ENCODE peak calls at places on chromosomes 13 and 19, in four cellular contexts. One of them, this sample, is unnamed.

GRCh38 chr13:51267581-51267980 is 45.4 kb downstream of the FAM124A start:
- DNase-seq in SK-N-SH: no peak
- DNase-seq in OCI-M1: no peak
- DNase-seq in hepatic stellate cell: no peak
- DNase-seq in this sample: no peak

GRCh38 chr19:14413765-14414171 is 5.4 kb downstream of the DDX39A start:
- DNase-seq in hepatic stellate cell: peak; percentile 75
- DNase-seq in OCI-M1: no peak
- DNase-seq in SK-N-SH: peak; percentile 73
- DNase-seq in this sample: no peak

GRCh38 chr13:28641600-28641926 is 17.4 kb upstream of the POMP start:
- DNase-seq in hepatic stellate cell: no peak
- DNase-seq in SK-N-SH: no peak
- DNase-seq in OCI-M1: no peak
- DNase-seq in this sample: peak; percentile 44

GRCh38 chr13:66748712-66749111 is 481.4 kb downstream of the PCDH9 start:
- DNase-seq in OCI-M1: peak; percentile 9
- DNase-seq in SK-N-SH: no peak
- DNase-seq in hepatic stellate cell: no peak
- DNase-seq in this sample: no peak

GRCh38 chr19:2848625-2849024 is 7.3 kb downstream of the ZNF555 start:
- DNase-seq in SK-N-SH: no peak
- DNase-seq in OCI-M1: no peak
- DNase-seq in hepatic stellate cell: no peak
- DNase-seq in this sample: no peak

GRCh38 chr19:18266863-18267686 is 7.2 kb downstream of the IQCN start:
- DNase-seq in hepatic stellate cell: no peak
- DNase-seq in OCI-M1: no peak
- DNase-seq in SK-N-SH: no peak
- DNase-seq in this sample: no peak

GRCh38 chr19:54325194-54325621 is 12.2 kb upstream of the LILRA5 start:
- DNase-seq in OCI-M1: peak; percentile 84
- DNase-seq in hepatic stellate cell: peak; percentile 49
- DNase-seq in SK-N-SH: peak; percentile 59
- DNase-seq in this sample: peak; percentile 51

GRCh38 chr19:55580628-55581144 is at the start of gene ZNF579:
- DNase-seq in SK-N-SH: peak; percentile 95
- DNase-seq in OCI-M1: peak; percentile 95
- DNase-seq in hepatic stellate cell: peak; percentile 92
- DNase-seq in this sample: peak; percentile 85

GRCh38 chr13:97932006-97932405 is 21.5 kb upstream of the IPO5 start:
- DNase-seq in hepatic stellate cell: no peak
- DNase-seq in OCI-M1: peak; percentile 36
- DNase-seq in SK-N-SH: no peak
- DNase-seq in this sample: peak; percentile 16

GRCh38 chr13:47816835-47817234 is 184.2 kb downstream of the SUCLA2 start:
- DNase-seq in hepatic stellate cell: no peak
- DNase-seq in OCI-M1: no peak
- DNase-seq in SK-N-SH: no peak
- DNase-seq in this sample: peak; percentile 51

GRCh38 chr19:48646192-48646911 is 365 bp upstream of the CA11 start:
- DNase-seq in SK-N-SH: peak; percentile 96
- DNase-seq in OCI-M1: peak; percentile 95
- DNase-seq in hepatic stellate cell: peak; percentile 92
- DNase-seq in this sample: peak; percentile 90

GRCh38 chr19:47316513-47316912 is 6.9 kb downstream of the C5AR1 start:
- DNase-seq in OCI-M1: no peak
- DNase-seq in hepatic stellate cell: no peak
- DNase-seq in SK-N-SH: no peak
- DNase-seq in this sample: no peak

GRCh38 chr19:51644636-51645271 is 1.9 kb downstream of the SIGLEC14 start:
- DNase-seq in hepatic stellate cell: no peak
- DNase-seq in SK-N-SH: no peak
- DNase-seq in OCI-M1: peak; percentile 31
- DNase-seq in this sample: no peak

GRCh38 chr13:40190656-40191100 is 475.8 kb downstream of the FOXO1 start:
- DNase-seq in hepatic stellate cell: peak; percentile 8
- DNase-seq in OCI-M1: peak; percentile 49
- DNase-seq in SK-N-SH: peak; percentile 63
- DNase-seq in this sample: peak; percentile 68

GRCh38 chr13:75226092-75226491 is 255.9 kb downstream of the TBC1D4 start:
- DNase-seq in hepatic stellate cell: no peak
- DNase-seq in OCI-M1: no peak
- DNase-seq in SK-N-SH: no peak
- DNase-seq in this sample: peak; percentile 72

GRCh38 chr13:73220966-73221720 is 162.3 kb downstream of the KLF5 start:
- DNase-seq in hepatic stellate cell: no peak
- DNase-seq in SK-N-SH: no peak
- DNase-seq in OCI-M1: peak; percentile 79
- DNase-seq in this sample: peak; percentile 79

GRCh38 chr19:14265285-14266036 is 59.5 kb upstream of the ADGRL1 start:
- DNase-seq in hepatic stellate cell: no peak
- DNase-seq in SK-N-SH: no peak
- DNase-seq in OCI-M1: no peak
- DNase-seq in this sample: peak; percentile 51

GRCh38 chr19:33193864-33194362 is at the start of gene LRP3:
- DNase-seq in SK-N-SH: peak; percentile 93
- DNase-seq in OCI-M1: no peak
- DNase-seq in hepatic stellate cell: no peak
- DNase-seq in this sample: peak; percentile 14

GRCh38 chr13:114282143-114282685 is 813 bp downstream of the UPF3A start:
- DNase-seq in hepatic stellate cell: peak; percentile 72
- DNase-seq in SK-N-SH: peak; percentile 78
- DNase-seq in OCI-M1: peak; percentile 89
- DNase-seq in this sample: peak; percentile 86

GRCh38 chr13:106109391-106109791 is 426.1 kb downstream of the EFNB2 start:
- DNase-seq in hepatic stellate cell: no peak
- DNase-seq in SK-N-SH: no peak
- DNase-seq in OCI-M1: no peak
- DNase-seq in this sample: no peak

GRCh38 chr19:33446918-33447293 is 73.4 kb downstream of the CEBPG start:
- DNase-seq in hepatic stellate cell: no peak
- DNase-seq in OCI-M1: no peak
- DNase-seq in SK-N-SH: no peak
- DNase-seq in this sample: no peak

GRCh38 chr19:18520848-18521691 is 800 bp downstream of the ELL start:
- DNase-seq in OCI-M1: peak; percentile 52
- DNase-seq in SK-N-SH: no peak
- DNase-seq in hepatic stellate cell: no peak
- DNase-seq in this sample: peak; percentile 35

GRCh38 chr19:13883665-13884064 is 6.7 kb downstream of the NANOS3 start:
- DNase-seq in OCI-M1: no peak
- DNase-seq in hepatic stellate cell: no peak
- DNase-seq in SK-N-SH: peak; percentile 36
- DNase-seq in this sample: no peak

GRCh38 chr19:3010871-3011270 is 18.2 kb downstream of the TLE2 start:
- DNase-seq in SK-N-SH: no peak
- DNase-seq in OCI-M1: no peak
- DNase-seq in hepatic stellate cell: no peak
- DNase-seq in this sample: no peak

GRCh38 chr13:21675095-21676007 is 4.5 kb downstream of the FGF9 start:
- DNase-seq in OCI-M1: no peak
- DNase-seq in SK-N-SH: peak; percentile 36
- DNase-seq in hepatic stellate cell: no peak
- DNase-seq in this sample: no peak

GRCh38 chr13:36706755-36707154 is 32.9 kb downstream of the SERTM1 start:
- DNase-seq in SK-N-SH: no peak
- DNase-seq in hepatic stellate cell: peak; percentile 22
- DNase-seq in OCI-M1: no peak
- DNase-seq in this sample: no peak

GRCh38 chr13:29362849-29363604 is 232.5 kb downstream of the SLC7A1 start:
- DNase-seq in OCI-M1: peak; percentile 51
- DNase-seq in SK-N-SH: peak; percentile 79
- DNase-seq in hepatic stellate cell: peak; percentile 49
- DNase-seq in this sample: peak; percentile 58